ENCODE peak calls at places on chromosome 11, in ten cellular contexts. R is heart right ventricle, C is transverse colon, G is testis, Z is GM23338, X is Peyer's patch, A is spleen, Y is K562, D is left ventricle myocardium inferior, T is psoas muscle. B is an unnamed sample.

GRCh38 chr11:111735262-111736116 is 30.7 kb downstream of the PPP2R1B start:
- DNase-seq in C (peak; percentile 63), X (peak; percentile 73), G (no peak), R (peak; percentile 88), D (peak; percentile 73), Z (no peak), Y (no peak), A (peak; percentile 67), T (peak; percentile 85), B (peak; percentile 87)

GRCh38 chr11:120066738-120067303 is 71.1 kb downstream of the TRIM29 start:
- DNase-seq in X (no peak), C (no peak), G (no peak), Y (no peak), A (no peak), D (no peak), Z (no peak), R (no peak), T (no peak), B (no peak)

GRCh38 chr11:107493117-107493516 is 35.5 kb upstream of the CWF19L2 start:
- DNase-seq in G (no peak), X (no peak), A (no peak), R (no peak), T (no peak), Z (no peak), D (no peak), C (no peak), Y (no peak), B (no peak)

GRCh38 chr11:33017478-33017877 is 1.8 kb downstream of the DEPDC7 start:
- DNase-seq in X (no peak), A (no peak), Y (peak; percentile 31), G (no peak), C (no peak), R (no peak), D (no peak), Z (peak; percentile 28), T (no peak), B (no peak)

GRCh38 chr11:108601150-108601549 is 7.6 kb upstream of the EXPH5 start:
- DNase-seq in D (no peak), Y (no peak), G (no peak), A (no peak), R (no peak), C (no peak), T (no peak), Z (no peak), X (no peak), B (no peak)

GRCh38 chr11:116813170-116813569 is 9.9 kb downstream of the APOA4 start:
- DNase-seq in C (no peak), G (no peak), Z (no peak), R (no peak), X (no peak), A (no peak), Y (no peak), T (no peak), D (no peak), B (no peak)

GRCh38 chr11:1896468-1896867 is 4.8 kb upstream of the PRR33 start:
- DNase-seq in Z (no peak), R (no peak), A (no peak), T (no peak), D (no peak), G (no peak), Y (no peak), X (no peak), C (no peak), B (no peak)

GRCh38 chr11:111912535-111912934 is at the start of gene HSPB2:
- DNase-seq in R (peak; percentile 56), T (peak; percentile 77), X (no peak), Z (peak; percentile 33), D (peak; percentile 55), G (no peak), C (no peak), A (no peak), Y (no peak), B (peak; percentile 68)

GRCh38 chr11:3368199-3368598 is 10.7 kb downstream of the ZNF195 start:
- DNase-seq in D (no peak), Z (no peak), T (no peak), R (no peak), Y (no peak), G (no peak), A (no peak), X (no peak), C (no peak), B (no peak)

GRCh38 chr11:100353083-100353482 is 334.0 kb upstream of the ARHGAP42 start:
- DNase-seq in T (no peak), Z (no peak), R (no peak), G (no peak), D (no peak), Y (no peak), C (no peak), A (no peak), X (no peak), B (no peak)

GRCh38 chr11:118532091-118532490 is 1.1 kb downstream of the TMEM25 start:
- DNase-seq in D (no peak), G (no peak), Z (no peak), R (no peak), X (no peak), C (no peak), A (no peak), Y (no peak), T (no peak), B (no peak)

GRCh38 chr11:31875861-31876625 is 64.9 kb upstream of the PAX6 start:
- DNase-seq in T (no peak), Y (no peak), G (no peak), A (no peak), Z (peak; percentile 64), X (no peak), C (no peak), R (no peak), D (no peak), B (no peak)

GRCh38 chr11:20367313-20367948 is 3.9 kb downstream of the HTATIP2 start:
- DNase-seq in T (no peak), R (no peak), A (no peak), X (peak; percentile 83), D (no peak), G (no peak), Y (peak; percentile 80), C (peak; percentile 49), Z (no peak), B (peak; percentile 47)

GRCh38 chr11:86257446-86257845 is 12.9 kb downstream of the EED start:
- DNase-seq in R (no peak), X (no peak), D (no peak), Z (no peak), C (no peak), Y (no peak), G (no peak), A (no peak), T (no peak), B (no peak)

GRCh38 chr11:76663912-76664440 is 6.6 kb downstream of the LRRC32 start:
- DNase-seq in X (peak; percentile 30), D (no peak), A (peak; percentile 41), R (no peak), Y (no peak), T (no peak), Z (no peak), C (peak; percentile 4), G (no peak), B (no peak)

GRCh38 chr11:76662656-76663460 is 7.7 kb downstream of the LRRC32 start:
- DNase-seq in A (peak; percentile 56), G (no peak), Z (no peak), T (no peak), D (no peak), Y (no peak), C (peak; percentile 5), X (peak; percentile 23), R (no peak), B (peak; percentile 24)

GRCh38 chr11:76664578-76665061 is 5.9 kb downstream of the LRRC32 start:
- DNase-seq in X (peak; percentile 50), T (no peak), R (no peak), D (no peak), Y (peak; percentile 59), C (peak; percentile 9), Z (no peak), G (no peak), A (peak; percentile 85), B (no peak)

GRCh38 chr11:76661835-76662434 is 8.6 kb downstream of the LRRC32 start:
- DNase-seq in A (peak; percentile 18), D (no peak), T (no peak), X (peak; percentile 35), C (peak; percentile 3), R (no peak), Z (no peak), G (no peak), Y (no peak), B (no peak)

GRCh38 chr11:76663461-76663760 is 7.1 kb downstream of the LRRC32 start:
- DNase-seq in G (no peak), C (peak; percentile 0), T (no peak), Z (no peak), D (no peak), A (peak; percentile 58), X (peak; percentile 30), Y (no peak), R (no peak), B (no peak)
- H3K36me3 ChIP-seq in G (no peaks in the 10 kb centered on the region), C (no peaks in the 10 kb centered on the region), T (no peaks in the 10 kb centered on the region), Z (no peaks in the 10 kb centered on the region), D (peaks cover 44% of the 10 kb centered on the region), A (peaks cover 25% of the 10 kb centered on the region), X (no peaks in the 10 kb centered on the region), Y (no peaks in the 10 kb centered on the region), R (no peaks in the 10 kb centered on the region), B (no peaks in the 10 kb centered on the region)

DNA sequence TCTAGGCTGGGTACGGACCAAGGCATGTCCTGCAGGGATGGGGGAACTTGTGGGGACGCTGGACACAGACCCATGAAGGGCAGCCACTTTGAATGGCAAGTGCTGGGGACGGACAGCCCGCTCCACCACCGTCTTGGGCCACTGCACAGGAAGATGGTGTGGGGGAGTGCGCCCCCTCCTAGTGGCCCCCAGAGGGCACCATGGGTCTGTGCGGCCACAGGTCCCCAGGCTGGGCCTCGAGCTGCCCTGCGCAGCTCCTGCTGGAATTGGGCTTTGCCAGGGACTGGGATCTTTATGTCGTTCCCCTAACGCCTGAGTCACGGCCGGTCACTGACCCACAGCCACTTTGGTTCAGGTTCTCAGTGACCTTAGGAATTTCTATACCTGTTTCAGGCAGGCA is 44.4 kb downstream of the NAT10 start:
- DNase-seq in R (no peak), X (no peak), C (no peak), D (no peak), G (no peak), A (no peak), Y (peak; percentile 52), T (peak; percentile 59), Z (peak; percentile 61), B (no peak)
- H3K36me3 ChIP-seq in R (peaks cover 6% of the 10 kb centered on the region), X (no peaks in the 10 kb centered on the region), C (no peaks in the 10 kb centered on the region), D (peaks cover 91% of the 10 kb centered on the region), G (no peaks in the 10 kb centered on the region), A (peaks cover 80% of the 10 kb centered on the region), Y (peaks cover 96% of the 10 kb centered on the region), T (peaks cover 6% of the 10 kb centered on the region), Z (peaks cover 12% of the 10 kb centered on the region), B (peaks cover 2% of the 10 kb centered on the region)

GRCh38 chr11:62724171-62724570 is 3.1 kb downstream of the HNRNPUL2 start:
- DNase-seq in T (no peak), A (no peak), Y (no peak), C (no peak), Z (no peak), R (no peak), G (no peak), D (no peak), X (peak; percentile 30), B (no peak)
- H3K36me3 ChIP-seq in T (peaks cover 12% of the 10 kb centered on the region), A (peaks cover 51% of the 10 kb centered on the region), Y (peaks cover 68% of the 10 kb centered on the region), C (peaks cover 7% of the 10 kb centered on the region), Z (peaks cover 56% of the 10 kb centered on the region), R (peaks cover 9% of the 10 kb centered on the region), G (no peaks in the 10 kb centered on the region), D (peaks cover 51% of the 10 kb centered on the region), X (peaks cover 3% of the 10 kb centered on the region), B (no peaks in the 10 kb centered on the region)

DNA sequence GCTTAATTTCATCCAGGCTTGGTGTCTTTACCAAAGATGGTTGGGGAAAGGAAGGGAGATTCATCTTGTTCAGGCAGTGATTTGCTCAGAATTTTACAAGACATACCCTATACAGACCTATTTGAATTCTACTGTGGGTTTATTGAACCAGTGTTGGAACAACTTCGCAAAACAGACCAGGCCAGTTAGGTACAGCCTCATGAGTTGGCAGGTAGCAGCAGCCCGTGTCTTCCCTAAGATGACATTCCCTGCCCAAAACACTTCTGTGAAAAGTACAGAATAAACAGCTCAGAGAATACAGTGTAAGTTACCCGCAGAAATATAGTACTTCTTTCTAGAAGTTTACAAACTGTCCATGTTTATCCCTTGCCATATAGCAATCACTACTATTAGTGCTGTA is 102.4 kb upstream of the GAL start:
- DNase-seq in X (no peak), Y (no peak), R (no peak), D (no peak), T (no peak), Z (no peak), A (no peak), C (no peak), G (no peak), B (no peak)
- H3K36me3 ChIP-seq in X (no peaks in the 10 kb centered on the region), Y (peaks cover 90% of the 10 kb centered on the region), R (no peaks in the 10 kb centered on the region), D (peaks cover 51% of the 10 kb centered on the region), T (peaks cover 10% of the 10 kb centered on the region), Z (peaks cover 29% of the 10 kb centered on the region), A (peaks cover 97% of the 10 kb centered on the region), C (no peaks in the 10 kb centered on the region), G (no peaks in the 10 kb centered on the region), B (no peaks in the 10 kb centered on the region)